ENCODE peak calls at places on chromosomes 3 and 15, in four cellular contexts. T, F, B and O are unnamed samples.
A peak's percentile ranks its signal among the peaks of the same experiment; 100 is the strongest.

GRCh38 chr15:77251662-77252061 is 168.2 kb downstream of the PEAK1 start:
- DNase-seq in T (peak; percentile 16), F (no peak), B (no peak), O (no peak)

GRCh38 chr15:57667171-57667924 is 39.2 kb upstream of the POLR2M start:
- DNase-seq in T (peak; percentile 79), F (no peak), B (peak; percentile 37), O (peak; percentile 21)

GRCh38 chr3:63864008-63864871 is 573 bp downstream of the ATXN7 start:
- DNase-seq in T (no peak), F (peak; percentile 58), B (peak; percentile 63), O (no peak)

GRCh38 chr3:69174871-69175737 is 52.7 kb upstream of the LMOD3 start:
- DNase-seq in T (peak; percentile 17), F (no peak), B (no peak), O (no peak)

GRCh38 chr15:101020451-101020850 is 101.3 kb downstream of the LRRK1 start:
- DNase-seq in T (no peak), F (no peak), B (no peak), O (no peak)

GRCh38 chr3:113186566-113186965 is 24.8 kb upstream of the BOC start:
- DNase-seq in T (no peak), F (no peak), B (no peak), O (no peak)

GRCh38 chr3:158770254-158771017 is 31.4 kb upstream of the MFSD1 start:
- DNase-seq in T (peak; percentile 92), F (no peak), B (no peak), O (peak; percentile 42)

GRCh38 chr15:92429378-92430066 is 35.8 kb downstream of the ST8SIA2 start:
- DNase-seq in T (peak; percentile 26), F (no peak), B (no peak), O (peak; percentile 42)

GRCh38 chr3:43223670-43224364 is 62.5 kb upstream of the SNRK start:
- DNase-seq in T (peak; percentile 58), F (no peak), B (no peak), O (no peak)

GRCh38 chr3:97940034-97940433 is 32.2 kb downstream of the RIOX2 start:
- DNase-seq in T (peak; percentile 22), F (no peak), B (no peak), O (no peak)

GRCh38 chr15:86231864-86232801 is 152.5 kb downstream of the AGBL1 start:
- DNase-seq in T (peak; percentile 20), F (peak; percentile 7), B (peak; percentile 49), O (no peak)

GRCh38 chr3:141407817-141408216 is 39.5 kb downstream of the ZBTB38 start:
- DNase-seq in T (no peak), F (no peak), B (no peak), O (no peak)

GRCh38 chr15:74788716-74789151 is 6.9 kb downstream of the CSK start:
- DNase-seq in T (no peak), F (no peak), B (no peak), O (no peak)

GRCh38 chr15:90862964-90863721 is 5.2 kb upstream of the FURIN start:
- DNase-seq in T (no peak), F (no peak), B (peak; percentile 29), O (no peak)

GRCh38 chr15:67816668-67817067 is 8.6 kb upstream of the SKOR1 start:
- DNase-seq in T (no peak), F (no peak), B (no peak), O (no peak)

GRCh38 chr15:29262738-29263137 is 6.9 kb downstream of the NSMCE3 start:
- DNase-seq in T (no peak), F (no peak), B (no peak), O (no peak)

GRCh38 chr15:65303687-65304392 is 637 bp upstream of the RNU5B-1 start:
- DNase-seq in T (peak; percentile 71), F (peak; percentile 79), B (peak; percentile 70), O (no peak)

GRCh38 chr3:57777774-57778173 is 21.7 kb downstream of the SLMAP start:
- DNase-seq in T (no peak), F (no peak), B (no peak), O (no peak)

GRCh38 chr3:41808152-41808551 is 153.8 kb downstream of the ULK4 start:
- DNase-seq in T (peak; percentile 85), F (no peak), B (no peak), O (peak; percentile 33)

GRCh38 chr3:123745184-123745855 is 138.8 kb downstream of the MYLK start:
- DNase-seq in T (peak; percentile 71), F (no peak), B (no peak), O (no peak)

GRCh38 chr3:119295816-119296484 is 1.8 kb downstream of the ARHGAP31 start:
- DNase-seq in T (peak; percentile 69), F (no peak), B (no peak), O (no peak)

GRCh38 chr3:138114431-138114918 is 933 bp downstream of the DZIP1L start:
- DNase-seq in T (peak; percentile 49), F (no peak), B (no peak), O (peak; percentile 5)

GRCh38 chr3:184050217-184050847 is 2.5 kb upstream of the HTR3C start:
- DNase-seq in T (no peak), F (no peak), B (peak; percentile 11), O (no peak)

GRCh38 chr3:50095352-50095998 is 6.8 kb downstream of the RBM5 start:
- DNase-seq in T (no peak), F (no peak), B (no peak), O (no peak)

GRCh38 chr3:60017631-60018030 is 967.8 kb upstream of the CFAP20DC start:
- DNase-seq in T (peak; percentile 2), F (no peak), B (no peak), O (no peak)

GRCh38 chr3:14810795-14811661 is 7.7 kb upstream of the FGD5 start:
- DNase-seq in T (no peak), F (no peak), B (no peak), O (no peak)

GRCh38 chr15:87672309-87672897 is 584.1 kb downstream of the NTRK3 start:
- DNase-seq in T (peak; percentile 55), F (peak; percentile 45), B (peak; percentile 26), O (no peak)

GRCh38 chr3:53845103-53845880 is 927 bp downstream of the CHDH start:
- DNase-seq in T (peak; percentile 41), F (peak; percentile 34), B (peak; percentile 79), O (no peak)

DNA sequence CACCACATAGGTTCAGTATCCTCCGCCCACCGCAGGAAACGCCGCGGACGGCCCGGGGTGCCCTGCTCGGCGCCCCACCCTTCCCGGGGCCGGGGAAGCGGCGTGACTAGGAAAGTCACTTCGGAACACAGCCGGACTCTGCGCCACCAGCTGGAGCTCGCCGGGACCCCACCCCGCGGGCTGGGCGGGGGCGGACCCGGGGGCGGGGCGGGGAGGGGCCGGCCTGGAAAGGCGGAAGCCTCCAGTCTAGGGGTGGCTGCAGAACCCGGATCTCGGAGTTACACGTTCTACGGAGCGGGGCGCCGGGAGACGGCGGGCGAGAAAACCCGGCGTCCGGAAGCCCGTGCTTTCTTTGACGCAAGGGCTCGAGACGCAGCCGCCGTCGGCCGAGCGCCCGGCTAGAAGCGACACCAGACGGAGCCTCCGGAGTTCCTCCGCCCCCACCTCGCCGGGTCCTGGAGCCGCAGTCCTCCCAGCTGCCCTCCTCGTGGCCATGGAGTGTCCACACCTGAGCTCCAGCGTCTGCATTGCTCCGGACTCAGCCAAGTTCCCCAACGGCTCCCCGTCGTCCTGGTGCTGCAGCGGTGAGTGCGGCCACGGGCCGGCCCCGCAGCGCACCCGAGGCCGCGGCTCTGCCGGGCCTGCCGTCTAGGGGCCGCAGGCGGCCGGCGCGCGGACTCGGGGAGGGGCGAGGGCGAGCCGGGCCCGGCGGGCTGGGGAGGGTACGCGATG is at the start of gene USP3:
- DNase-seq in T (peak; percentile 98), F (peak; percentile 91), B (peak; percentile 94), O (peak; percentile 73)
- TF ChIP-seq CTCF in T (no peak), F (peak; percentile 51), B (no peak), O (peak; percentile 48)

GRCh38 chr3:13073976-13074375 is 747 bp upstream of the IQSEC1 start:
- DNase-seq in T (no peak), F (no peak), B (no peak), O (no peak)
- H3K4me3 ChIP-seq in T (no peak overlapping the region), F (no peak overlapping the region), B (no peak overlapping the region), O (no peak overlapping the region)

DNA sequence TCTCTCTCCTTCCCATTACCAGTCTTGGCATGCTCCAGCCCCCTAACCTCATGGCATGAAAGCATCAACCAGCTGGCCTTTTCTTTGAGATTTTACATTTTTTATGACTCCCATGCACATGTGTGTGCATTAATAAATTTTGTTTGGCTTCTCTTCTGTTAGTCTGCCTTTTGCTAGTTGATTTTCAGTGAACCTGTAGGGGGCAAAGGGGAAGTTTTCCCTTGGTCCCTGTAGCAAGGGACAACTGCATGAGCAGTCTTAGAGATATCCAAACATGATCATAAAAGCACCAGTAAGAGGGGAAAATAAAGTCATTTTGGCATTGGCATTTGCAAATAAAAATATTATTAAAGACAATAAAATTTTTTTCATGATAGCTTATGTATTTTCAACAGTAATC is 73.7 kb downstream of the OXSM start:
- DNase-seq in T (no peak), F (no peak), B (no peak), O (no peak)
- TF ChIP-seq CTCF in T (no peak), F (no peak), B (no peak), O (no peak)

GRCh38 chr3:101853971-101854370 is 4.7 kb downstream of the NFKBIZ start:
- DNase-seq in T (no peak), F (no peak), B (no peak), O (no peak)
- H3K4me3 ChIP-seq in T (no peak overlapping the region), F (no peak overlapping the region), B (no peak overlapping the region), O (no peak overlapping the region)

GRCh38 chr15:78675206-78675605 is 34.2 kb upstream of the CHRNB4 start:
- DNase-seq in T (no peak), F (no peak), B (no peak), O (no peak)

GRCh38 chr15:78673476-78673875 is 32.5 kb upstream of the CHRNB4 start:
- DNase-seq in T (no peak), F (no peak), B (no peak), O (no peak)

GRCh38 chr15:78672285-78673003 is 31.4 kb upstream of the CHRNB4 start:
- DNase-seq in T (no peak), F (no peak), B (peak; percentile 13), O (no peak)

GRCh38 chr15:78675617-78676360 is 34.8 kb upstream of the CHRNB4 start:
- DNase-seq in T (no peak), F (no peak), B (no peak), O (no peak)

GRCh38 chr15:78673917-78674444 is 33.0 kb upstream of the CHRNB4 start:
- DNase-seq in T (no peak), F (no peak), B (no peak), O (no peak)
- TF ChIP-seq CTCF in T (no peak), F (no peak), B (no peak), O (no peak)

GRCh38 chr3:115513411-115513800 is 109.9 kb upstream of the GAP43 start:
- DNase-seq in T (peak; percentile 8), F (peak; percentile 11), B (peak; percentile 39), O (no peak)
- H3K4me3 ChIP-seq in T (peak overlapping the region; percentile 61), F (peak overlapping the region; percentile 54), B (no peak overlapping the region), O (peak overlapping the region; percentile 56)